ENCODE peak calls at places on chromosomes 2 and 18, in eight cellular contexts. T is colonic mucosa; R is ovary; Y is SJSA1; F is WERI-Rb-1; K is breast epithelium; W is neuronal stem cell; H is CD8-positive, alpha-beta memory T cell. N is an unnamed sample.
A peak's percentile ranks its signal among the peaks of the same experiment; 100 is the strongest.

GRCh38 chr2:44801676-44802408 is 139.7 kb upstream of the SIX3 start:
- DNase-seq in T (no peak), R (no peak), Y (no peak), F (no peak), K (no peak), W (no peak), H (no peak), N (no peak)

GRCh38 chr2:152585830-152586484 is 131.3 kb downstream of the PRPF40A start:
- DNase-seq in T (no peak), R (peak; percentile 32), Y (peak; percentile 66), F (no peak), K (no peak), W (no peak), H (no peak), N (no peak)

GRCh38 chr2:179336782-179337534 is 72.3 kb upstream of the SESTD1 start:
- DNase-seq in T (no peak), R (no peak), Y (peak; percentile 50), F (no peak), K (no peak), W (peak; percentile 29), H (no peak), N (no peak)

GRCh38 chr18:54181856-54182612 is 42.4 kb downstream of the MBD2 start:
- DNase-seq in T (no peak), R (no peak), Y (no peak), F (no peak), K (no peak), W (no peak), H (no peak), N (no peak)

GRCh38 chr2:60634443-60634842 is 81.0 kb upstream of the BCL11A start:
- DNase-seq in T (no peak), R (no peak), Y (no peak), F (no peak), K (no peak), W (no peak), H (no peak), N (no peak)

GRCh38 chr2:182980115-182980514 is 58.1 kb downstream of the NCKAP1 start:
- DNase-seq in T (no peak), R (no peak), Y (no peak), F (no peak), K (no peak), W (peak; percentile 9), H (peak; percentile 23), N (no peak)

GRCh38 chr2:39724828-39725144 is 54.3 kb downstream of the THUMPD2 start:
- DNase-seq in T (no peak), R (no peak), Y (no peak), F (no peak), K (no peak), W (no peak), H (no peak), N (no peak)

GRCh38 chr2:166044853-166045483 is 82.9 kb downstream of the SCN1A start:
- DNase-seq in T (no peak), R (no peak), Y (no peak), F (no peak), K (no peak), W (no peak), H (no peak), N (no peak)

GRCh38 chr18:2657788-2658458 is 2.4 kb downstream of the SMCHD1 start:
- DNase-seq in T (no peak), R (no peak), Y (no peak), F (no peak), K (no peak), W (no peak), H (no peak), N (no peak)

GRCh38 chr2:97870396-97870843 is 125.3 kb downstream of the TMEM131 start:
- DNase-seq in T (no peak), R (no peak), Y (peak; percentile 85), F (no peak), K (no peak), W (no peak), H (no peak), N (no peak)

GRCh38 chr2:72916743-72917137 is 579 bp upstream of the EMX1 start:
- DNase-seq in T (no peak), R (no peak), Y (peak; percentile 37), F (no peak), K (no peak), W (no peak), H (no peak), N (no peak)

GRCh38 chr2:149330127-149331022 is at the start of gene LYPD6:
- DNase-seq in T (peak; percentile 79), R (peak; percentile 45), Y (peak; percentile 67), F (peak; percentile 68), K (peak; percentile 67), W (peak; percentile 82), H (no peak), N (peak; percentile 62)

GRCh38 chr18:69865656-69866241 is 81.9 kb downstream of the CD226 start:
- DNase-seq in T (no peak), R (no peak), Y (no peak), F (no peak), K (no peak), W (no peak), H (no peak), N (no peak)

GRCh38 chr18:28075501-28075900 is 101.4 kb downstream of the CDH2 start:
- DNase-seq in T (no peak), R (no peak), Y (no peak), F (no peak), K (no peak), W (no peak), H (no peak), N (no peak)

GRCh38 chr2:189164732-189165131 is 14.8 kb downstream of the COL5A2 start:
- DNase-seq in T (no peak), R (peak; percentile 10), Y (no peak), F (no peak), K (no peak), W (no peak), H (no peak), N (no peak)

GRCh38 chr2:56168163-56168562 is 15.6 kb upstream of the CCDC85A start:
- DNase-seq in T (no peak), R (no peak), Y (no peak), F (no peak), K (no peak), W (no peak), H (no peak), N (no peak)

GRCh38 chr2:189685540-189686229 is 11.2 kb downstream of the ANKAR start:
- DNase-seq in T (no peak), R (peak; percentile 38), Y (peak; percentile 58), F (no peak), K (no peak), W (no peak), H (no peak), N (no peak)

GRCh38 chr2:195848119-195848899 is 191.3 kb downstream of the SLC39A10 start:
- DNase-seq in T (no peak), R (no peak), Y (no peak), F (no peak), K (no peak), W (no peak), H (no peak), N (no peak)

GRCh38 chr2:240436626-240437180 is 1.2 kb downstream of the GPC1 start:
- DNase-seq in T (no peak), R (no peak), Y (no peak), F (peak; percentile 39), K (no peak), W (no peak), H (no peak), N (no peak)

GRCh38 chr2:223032187-223033142 is 19.5 kb upstream of the KCNE4 start:
- DNase-seq in T (no peak), R (no peak), Y (no peak), F (no peak), K (no peak), W (no peak), H (no peak), N (no peak)

GRCh38 chr18:76452357-76452756 is 42.7 kb downstream of the ZNF516 start:
- DNase-seq in T (no peak), R (no peak), Y (no peak), F (peak; percentile 78), K (no peak), W (no peak), H (no peak), N (no peak)

GRCh38 chr2:10352361-10352760 is 49.7 kb downstream of the HPCAL1 start:
- DNase-seq in T (no peak), R (no peak), Y (no peak), F (no peak), K (no peak), W (no peak), H (no peak), N (no peak)

GRCh38 chr18:25144835-25145234 is 207.1 kb downstream of the ZNF521 start:
- DNase-seq in T (no peak), R (peak; percentile 40), Y (no peak), F (no peak), K (no peak), W (no peak), H (no peak), N (peak; percentile 72)

GRCh38 chr2:230869691-230870543 is 5.2 kb downstream of the ITM2C start:
- DNase-seq in T (peak; percentile 54), R (no peak), Y (peak; percentile 40), F (peak; percentile 49), K (no peak), W (no peak), H (no peak), N (no peak)
- H3K27ac ChIP-seq in T (peak overlapping the region; percentile 97), R (no peak overlapping the region), Y (no peak overlapping the region), F (peak overlapping the region; percentile 92), K (no peak overlapping the region), W (peak overlapping the region; percentile 28), H (no peak overlapping the region), N (no peak overlapping the region)

GRCh38 chr2:30046396-30046795 is 100.4 kb upstream of the YPEL5 start:
- DNase-seq in T (no peak), R (no peak), Y (no peak), F (no peak), K (no peak), W (no peak), H (no peak), N (no peak)
- H3K27me3 ChIP-seq in T (no peaks in the 10 kb centered on the region), R (no peaks in the 10 kb centered on the region), Y (peaks cover 28% of the 10 kb centered on the region), F (no peaks in the 10 kb centered on the region), K (no peaks in the 10 kb centered on the region), W (peaks cover 17% of the 10 kb centered on the region), H (peaks cover 5% of the 10 kb centered on the region), N (no peaks in the 10 kb centered on the region)

GRCh38 chr18:78974115-78974740 is 5.4 kb upstream of the SALL3 start:
- DNase-seq in T (no peak), R (no peak), Y (no peak), F (peak; percentile 81), K (no peak), W (no peak), H (no peak), N (peak; percentile 30)
- H3K27ac ChIP-seq in T (no peak overlapping the region), R (no peak overlapping the region), Y (no peak overlapping the region), F (peak overlapping the region; percentile 65), K (no peak overlapping the region), W (no peak overlapping the region), H (no peak overlapping the region), N (no peak overlapping the region)

GRCh38 chr2:176074919-176075425 is 8.8 kb downstream of the EVX2 start:
- DNase-seq in T (no peak), R (no peak), Y (no peak), F (no peak), K (no peak), W (no peak), H (no peak), N (no peak)

GRCh38 chr2:176071330-176072291 is 12.2 kb downstream of the EVX2 start:
- DNase-seq in T (no peak), R (no peak), Y (no peak), F (no peak), K (no peak), W (no peak), H (no peak), N (no peak)

GRCh38 chr2:176072292-176072669 is 11.5 kb downstream of the EVX2 start:
- DNase-seq in T (no peak), R (no peak), Y (no peak), F (no peak), K (no peak), W (no peak), H (no peak), N (no peak)

GRCh38 chr2:176075476-176075875 is 8.3 kb downstream of the EVX2 start:
- DNase-seq in T (no peak), R (no peak), Y (no peak), F (no peak), K (no peak), W (no peak), H (no peak), N (no peak)

GRCh38 chr2:176072951-176073904 is 10.5 kb downstream of the EVX2 start:
- DNase-seq in T (no peak), R (no peak), Y (no peak), F (no peak), K (no peak), W (no peak), H (no peak), N (no peak)
- H3K27me3 ChIP-seq in T (peaks cover 84% of the 10 kb centered on the region), R (peaks cover 6% of the 10 kb centered on the region), Y (peaks cover 43% of the 10 kb centered on the region), F (peaks cover 48% of the 10 kb centered on the region), K (peaks cover 100% of the 10 kb centered on the region), W (peaks cover 70% of the 10 kb centered on the region), H (peaks cover 73% of the 10 kb centered on the region), N (peaks cover 65% of the 10 kb centered on the region)